ENCODE peak calls at places on chromosomes 13 and 19, in five cellular contexts. N is Caco-2, W is tibial nerve, E is Peyer's patch, Y is heart left ventricle. T is an unnamed sample. For H3K36me3, the result is how much of the 10 kb centered on the place peaks cover.

GRCh38 chr13:37652596-37652995 is 54.0 kb upstream of the POSTN start:
- DNase-seq in N (no peak), W (no peak), E (no peak), Y (no peak), T (no peak)

GRCh38 chr19:39297931-39298634 is 1.9 kb downstream of the IFNL1 start:
- DNase-seq in N (no peak), W (no peak), E (peak), Y (peak), T (no peak)

GRCh38 chr19:41521860-41522555 is 54.0 kb upstream of the CEACAM21 start:
- DNase-seq in N (no peak), W (no peak), E (peak), Y (no peak), T (peak)

GRCh38 chr13:22926176-22927007 is 254.4 kb upstream of the SGCG start:
- DNase-seq in N (no peak), W (peak), E (peak), Y (peak), T (peak)

GRCh38 chr19:18733196-18733647 is 49.7 kb downstream of the CRTC1 start:
- DNase-seq in N (no peak), W (no peak), E (no peak), Y (peak), T (no peak)

GRCh38 chr13:36998624-36999041 is 507 bp downstream of the ALG5 start:
- DNase-seq in N (peak), W (no peak), E (peak), Y (peak), T (peak)

GRCh38 chr19:8265872-8266271 is 42.3 kb downstream of the CD320 start:
- DNase-seq in N (no peak), W (no peak), E (peak), Y (peak), T (no peak)

GRCh38 chr13:79155883-79156282 is 250.2 kb downstream of the RBM26 start:
- DNase-seq in N (no peak), W (no peak), E (no peak), Y (no peak), T (no peak)

GRCh38 chr19:6963259-6963852 is 57.9 kb downstream of the MBD3L2B start:
- DNase-seq in N (no peak), W (no peak), E (no peak), Y (no peak), T (no peak)

GRCh38 chr19:6969490-6969889 is 51.7 kb downstream of the MBD3L2B start:
- DNase-seq in N (no peak), W (no peak), E (no peak), Y (no peak), T (no peak)

GRCh38 chr19:6958786-6959185 is 62.4 kb downstream of the MBD3L2B start:
- DNase-seq in N (no peak), W (no peak), E (no peak), Y (no peak), T (no peak)

GRCh38 chr19:6967962-6968361 is 53.3 kb downstream of the MBD3L2B start:
- DNase-seq in N (no peak), W (no peak), E (no peak), Y (no peak), T (no peak)

GRCh38 chr19:6963937-6964336 is 57.3 kb downstream of the MBD3L2B start:
- DNase-seq in N (no peak), W (no peak), E (peak), Y (no peak), T (no peak)
- TF ChIP-seq CTCF in N (peak), W (no peak), E (peak), Y (peak), T (peak)

GRCh38 chr13:51760592-51760991 is 43.4 kb downstream of the DHRS12 start:
- DNase-seq in N (no peak), W (peak), E (no peak), Y (no peak), T (no peak)
- H3K36me3 ChIP-seq in N (under half), W (under half), E (under half), Y (under half), T (under half)

GRCh38 chr19:53555352-53555751 is 17.4 kb downstream of the ZNF331 start:
- DNase-seq in N (no peak), W (no peak), E (no peak), Y (no peak), T (no peak)

GRCh38 chr19:53552001-53552721 is 14.2 kb downstream of the ZNF331 start:
- DNase-seq in N (no peak), W (no peak), E (no peak), Y (no peak), T (no peak)

GRCh38 chr19:53554804-53555203 is 16.9 kb downstream of the ZNF331 start:
- DNase-seq in N (no peak), W (no peak), E (no peak), Y (no peak), T (no peak)

GRCh38 chr19:53553159-53553558 is 15.2 kb downstream of the ZNF331 start:
- DNase-seq in N (no peak), W (no peak), E (no peak), Y (no peak), T (no peak)

GRCh38 chr19:53553865-53554791 is 16.2 kb downstream of the ZNF331 start:
- DNase-seq in N (peak), W (peak), E (peak), Y (peak), T (peak)
- H3K4me3 ChIP-seq in N (peak), W (peak), E (peak), Y (peak), T (peak)

DNA sequence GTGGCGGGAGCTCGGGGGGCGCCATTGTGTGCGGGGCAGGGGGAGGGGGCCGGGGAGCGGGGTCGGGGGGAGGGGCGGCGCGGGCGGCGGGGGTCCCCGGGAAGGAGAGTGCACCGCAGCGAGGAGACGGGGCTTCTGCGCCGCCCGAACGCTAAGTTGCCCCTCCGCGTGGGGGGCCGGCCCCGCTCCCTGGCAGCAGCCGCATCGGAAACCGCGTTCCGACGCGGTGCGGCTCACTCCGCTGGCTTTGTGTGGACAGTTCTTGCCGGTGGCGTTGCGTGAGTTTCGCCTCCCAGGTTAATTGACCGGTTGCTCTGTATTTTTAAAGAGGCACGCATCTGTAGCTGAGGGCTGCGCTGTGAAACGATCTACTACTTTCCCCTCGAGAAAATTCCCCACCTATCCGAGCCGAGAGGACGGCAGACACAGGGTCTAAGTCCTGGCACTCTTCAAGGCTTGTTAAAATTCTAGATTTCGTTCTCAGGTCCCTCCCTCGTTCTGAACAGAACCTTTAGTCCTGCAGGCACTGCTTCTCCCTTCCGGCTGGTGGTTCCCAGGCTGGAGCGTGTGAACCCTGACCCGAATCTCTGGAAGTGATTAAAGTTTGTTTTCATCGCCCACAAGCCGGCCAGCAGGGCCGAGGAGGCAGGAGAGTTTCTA is 861 bp downstream of the ARHGEF7 start:
- DNase-seq in N (no peak), W (peak), E (no peak), Y (peak), T (no peak)
- TF ChIP-seq CTCF in N (no peak), W (no peak), E (no peak), Y (no peak), T (no peak)

DNA sequence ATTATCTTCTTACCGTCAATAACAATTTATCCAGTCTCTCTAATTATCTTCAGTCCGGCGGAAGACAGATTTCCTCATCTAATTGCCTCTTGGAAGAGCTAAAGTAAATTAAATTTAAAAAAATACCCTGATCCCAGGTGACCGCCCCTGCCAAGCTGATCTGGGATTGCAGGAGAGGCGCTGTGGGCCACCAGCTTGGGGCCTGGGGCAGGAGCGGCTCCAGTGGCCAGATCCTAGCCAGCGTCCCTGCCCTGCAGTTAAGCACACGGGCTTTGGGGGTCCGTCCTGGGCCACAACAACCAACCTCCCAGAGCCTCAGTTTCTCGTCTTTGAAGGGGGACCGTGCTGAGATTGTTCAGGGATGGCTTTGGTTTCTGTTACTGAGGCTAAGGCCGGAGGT is 12.4 kb upstream of the TMEM255B start:
- DNase-seq in N (no peak), W (no peak), E (no peak), Y (no peak), T (no peak)
- H3K36me3 ChIP-seq in N (under half), W (under half), E (under half), Y (under half), T (under half)

T was measured in GM06990.